ENCODE peak calls at places on chromosomes 3 and 15, in four cellular contexts. E, X, A and I are unnamed samples.

GRCh38 chr15:51022206-51022605 is 72.5 kb downstream of the TNFAIP8L3 start:
- DNase-seq in E (no peak), A (no peak), X (no peak), I (no peak)

GRCh38 chr3:163943664-163944063 is 1134.6 kb downstream of the SI start:
- DNase-seq in E (no peak), X (no peak), A (no peak), I (no peak)

GRCh38 chr15:100880139-100880896 is 687 bp downstream of the ALDH1A3 start:
- DNase-seq in A (no peak), X (no peak), E (no peak), I (no peak)

GRCh38 chr3:158091526-158091925 is 14.7 kb downstream of the SHOX2 start:
- DNase-seq in E (no peak), A (no peak), X (no peak), I (no peak)

GRCh38 chr15:56045068-56045748 is 51.8 kb upstream of the NEDD4 start:
- DNase-seq in E (no peak), X (no peak), A (no peak), I (no peak)

GRCh38 chr15:65110676-65111292 is 4.2 kb downstream of the UBAP1L start:
- DNase-seq in A (no peak), X (no peak), E (no peak), I (no peak)

GRCh38 chr3:152209060-152209459 is 59.7 kb upstream of the MBNL1 start:
- DNase-seq in A (no peak), X (no peak), E (no peak), I (no peak)

GRCh38 chr3:151974067-151974466 is 100.6 kb downstream of the SUCNR1 start:
- DNase-seq in X (no peak), E (no peak), A (no peak), I (no peak)

GRCh38 chr3:112582242-112582874 is 20.5 kb downstream of the SLC35A5 start:
- DNase-seq in X (peak; percentile 11), E (no peak), A (no peak), I (peak; percentile 38)

GRCh38 chr3:37922721-37923575 is 61.3 kb downstream of the CTDSPL start:
- DNase-seq in X (no peak), A (no peak), E (no peak), I (peak; percentile 7)

GRCh38 chr3:150255416-150255815 is 152.7 kb upstream of the TSC22D2 start:
- DNase-seq in A (no peak), E (no peak), X (no peak), I (no peak)

GRCh38 chr3:150384517-150385212 is 23.4 kb upstream of the TSC22D2 start:
- DNase-seq in E (no peak), A (peak; percentile 97), X (peak; percentile 72), I (peak; percentile 80)

GRCh38 chr3:66224220-66224619 is 3.4 kb downstream of the SLC25A26 start:
- DNase-seq in E (no peak), X (no peak), A (no peak), I (no peak)

GRCh38 chr3:150094150-150094932 is 123.6 kb upstream of the PFN2 start:
- DNase-seq in A (no peak), X (no peak), E (no peak), I (no peak)

GRCh38 chr15:88635343-88635742 is 3.5 kb upstream of the ISG20 start:
- DNase-seq in X (no peak), E (no peak), A (no peak), I (no peak)

GRCh38 chr3:122944671-122945151 is 82.9 kb downstream of the SEMA5B start:
- DNase-seq in X (no peak), A (no peak), E (no peak), I (no peak)

GRCh38 chr3:191455257-191455952 is 5.6 kb upstream of the PYDC2 start:
- DNase-seq in A (peak; percentile 5), E (no peak), X (no peak), I (no peak)

GRCh38 chr3:71195492-71195891 is 388.0 kb downstream of the FOXP1 start:
- DNase-seq in X (no peak), A (no peak), E (no peak), I (no peak)

GRCh38 chr3:127753898-127754410 is 68.4 kb downstream of the MGLL start:
- DNase-seq in E (no peak), X (no peak), A (no peak), I (no peak)

GRCh38 chr3:34703058-34703457 is 904.6 kb downstream of the PDCD6IP start:
- DNase-seq in A (no peak), X (no peak), E (no peak), I (no peak)

GRCh38 chr3:174355505-174355904 is 503.6 kb upstream of the NAALADL2 start:
- DNase-seq in X (no peak), E (no peak), A (no peak), I (no peak)

GRCh38 chr3:66336358-66336766 is 115.6 kb downstream of the SLC25A26 start:
- DNase-seq in A (no peak), E (no peak), X (no peak), I (no peak)

GRCh38 chr3:54965746-54966145 is 37.9 kb upstream of the LRTM1 start:
- DNase-seq in A (no peak), E (no peak), X (no peak), I (no peak)

GRCh38 chr3:4290272-4290893 is 12.8 kb upstream of the SETMAR start:
- DNase-seq in X (peak; percentile 70), E (no peak), A (no peak), I (peak; percentile 15)

GRCh38 chr3:138187296-138188012 is at the start of gene ARMC8:
- DNase-seq in E (peak; percentile 88), A (no peak), X (peak; percentile 56), I (peak; percentile 28)

GRCh38 chr15:92882697-92883642 is 17.2 kb upstream of the CHD2 start:
- DNase-seq in A (no peak), X (peak; percentile 69), E (no peak), I (peak; percentile 25)

GRCh38 chr3:188239577-188239976 is 85.6 kb downstream of the LPP start:
- DNase-seq in A (no peak), X (no peak), E (no peak), I (no peak)

GRCh38 chr15:25811481-25811906 is 51.6 kb downstream of the ATP10A start:
- DNase-seq in A (peak; percentile 37), E (no peak), X (no peak), I (no peak)

GRCh38 chr3:44885618-44886017 is 11.2 kb downstream of the TGM4 start:
- DNase-seq in E (no peak), A (no peak), X (peak; percentile 35), I (no peak)

GRCh38 chr15:68725736-68726135 is 95.0 kb downstream of the ANP32A start:
- DNase-seq in X (no peak), E (no peak), A (no peak), I (peak; percentile 78)

GRCh38 chr3:146222204-146223046 is 28.5 kb downstream of the PLSCR4 start:
- DNase-seq in X (no peak), A (no peak), E (no peak), I (no peak)

GRCh38 chr3:149417727-149418126 is 40.3 kb upstream of the TM4SF1 start:
- DNase-seq in A (no peak), E (no peak), X (no peak), I (no peak)

GRCh38 chr3:23316924-23317323 is 113.8 kb downstream of the UBE2E2 start:
- DNase-seq in E (no peak), A (no peak), X (no peak), I (no peak)

GRCh38 chr3:171458056-171458856 is 1.9 kb downstream of the TNIK start:
- DNase-seq in X (no peak), A (no peak), E (no peak), I (no peak)
- TF ChIP-seq SPI1 in X (no peak), A (no peak), E (no peak), I (no peak)

DNA sequence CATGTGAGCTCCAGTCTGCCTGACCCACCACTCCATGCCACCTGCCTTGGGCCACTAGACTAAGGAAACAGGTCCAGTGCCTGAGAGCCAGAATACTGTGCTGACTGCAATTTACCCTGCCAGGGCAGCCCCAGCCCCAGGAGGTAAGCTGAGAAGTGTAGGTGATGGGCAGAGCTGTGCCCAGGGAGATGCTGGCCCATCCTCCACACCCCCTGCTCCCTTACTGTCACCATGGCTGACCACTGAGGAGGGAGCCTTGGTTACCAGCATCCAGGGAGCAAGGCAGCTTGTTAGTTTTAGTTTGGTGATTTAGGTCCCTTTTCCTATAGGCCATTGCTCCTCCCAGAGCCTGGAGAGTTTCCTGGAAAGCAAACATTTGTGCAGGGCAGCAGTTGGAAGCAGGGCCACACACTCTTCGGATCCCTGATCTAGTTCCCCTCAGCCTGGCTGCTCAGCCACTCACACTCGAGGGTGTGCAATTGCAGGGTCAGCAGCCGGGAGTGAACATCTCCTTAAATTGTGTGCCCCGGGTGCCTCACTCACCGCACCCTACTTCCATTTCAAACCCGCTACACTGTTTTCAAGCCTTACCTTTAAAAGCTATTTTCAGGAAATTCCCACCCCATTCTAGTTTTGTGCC is 2.0 kb downstream of the GALNT15 start:
- DNase-seq in A (no peak), X (no peak), E (no peak), I (no peak)
- TF ChIP-seq SPI1 in A (no peak), X (no peak), E (no peak), I (no peak)

DNA sequence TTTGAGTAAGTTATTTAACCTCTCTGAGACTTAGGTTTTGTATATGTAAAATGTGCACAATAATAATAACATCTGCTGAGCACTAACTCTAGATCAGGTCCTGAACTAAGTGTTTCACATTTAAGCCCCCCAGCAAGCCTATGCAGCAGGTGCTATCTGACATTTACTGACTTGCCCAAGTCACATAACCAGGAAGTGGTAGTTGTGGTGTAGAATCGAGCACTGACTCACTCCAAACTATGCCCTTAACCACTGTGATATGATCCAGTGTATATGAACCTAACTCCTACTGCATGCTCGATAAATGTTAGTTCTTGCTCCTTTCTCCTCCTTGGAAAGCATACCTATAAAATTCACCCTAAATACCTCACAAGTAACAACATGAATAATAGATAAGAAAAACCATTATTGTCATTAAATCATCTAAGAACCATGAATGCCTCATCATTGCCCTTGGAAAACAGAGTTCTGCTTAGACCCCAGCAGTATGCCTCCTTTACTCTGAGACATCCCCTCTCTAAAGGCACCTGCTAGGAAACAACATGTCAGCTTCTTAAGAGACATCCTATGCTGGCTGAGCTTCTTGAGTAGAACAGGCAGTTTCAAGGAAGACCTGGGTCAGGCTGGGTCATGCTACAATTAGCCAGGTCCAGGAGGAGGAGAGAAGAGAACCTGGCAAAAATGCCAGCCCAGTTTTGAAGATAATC is 3.0 kb upstream of the SHC4 start:
- DNase-seq in E (no peak), X (no peak), A (peak; percentile 55), I (no peak)
- TF ChIP-seq SPI1 in E (peak; percentile 76), X (no peak), A (peak; percentile 61), I (peak; percentile 37)

GRCh38 chr3:102460579-102460978 is 25.8 kb downstream of the ZPLD1 start:
- DNase-seq in X (no peak), E (no peak), A (no peak), I (no peak)

GRCh38 chr3:102454101-102454625 is 19.3 kb downstream of the ZPLD1 start:
- DNase-seq in A (no peak), X (no peak), E (no peak), I (no peak)

GRCh38 chr3:102457644-102458043 is 22.8 kb downstream of the ZPLD1 start:
- DNase-seq in X (no peak), E (no peak), A (no peak), I (no peak)
- TF ChIP-seq SPI1 in X (no peak), E (no peak), A (no peak), I (no peak)

GRCh38 chr15:77025066-77025435 is 30.1 kb downstream of the PSTPIP1 start:
- DNase-seq in E (peak; percentile 11), X (no peak), A (no peak), I (no peak)
- TF ChIP-seq SPI1 in E (no peak), X (no peak), A (no peak), I (no peak)